ENCODE peak calls at places on chromosomes 3 and 15, in five cellular contexts. One of them, this sample, is unnamed.

GRCh38 chr3:117393801-117394200 is 684.2 kb downstream of the TUSC7 start:
- DNase-seq in psoas muscle: no peak
- DNase-seq in naive thymus-derived CD4-positive, alpha-beta T cell: no peak
- DNase-seq in ovary: no peak
- DNase-seq in GM23338: no peak
- DNase-seq in this sample: no peak

GRCh38 chr3:14640157-14640562 is 11.4 kb upstream of the CCDC174 start:
- DNase-seq in psoas muscle: no peak
- DNase-seq in naive thymus-derived CD4-positive, alpha-beta T cell: no peak
- DNase-seq in ovary: no peak
- DNase-seq in GM23338: no peak
- DNase-seq in this sample: no peak

GRCh38 chr3:124588036-124588435 is 142.2 kb upstream of the UMPS start:
- DNase-seq in psoas muscle: no peak
- DNase-seq in naive thymus-derived CD4-positive, alpha-beta T cell: no peak
- DNase-seq in ovary: no peak
- DNase-seq in GM23338: no peak
- DNase-seq in this sample: no peak

GRCh38 chr15:36313021-36313420 is 266.4 kb upstream of the CDIN1 start:
- DNase-seq in psoas muscle: no peak
- DNase-seq in naive thymus-derived CD4-positive, alpha-beta T cell: no peak
- DNase-seq in ovary: no peak
- DNase-seq in GM23338: no peak
- DNase-seq in this sample: no peak

GRCh38 chr3:14780927-14781507 is 37.7 kb upstream of the FGD5 start:
- DNase-seq in psoas muscle: peak; percentile 62
- DNase-seq in naive thymus-derived CD4-positive, alpha-beta T cell: no peak
- DNase-seq in ovary: peak; percentile 49
- DNase-seq in GM23338: peak; percentile 94
- DNase-seq in this sample: peak; percentile 69

GRCh38 chr3:36677331-36678007 is 86.9 kb downstream of the DCLK3 start:
- DNase-seq in psoas muscle: no peak
- DNase-seq in naive thymus-derived CD4-positive, alpha-beta T cell: no peak
- DNase-seq in ovary: no peak
- DNase-seq in GM23338: peak; percentile 13
- DNase-seq in this sample: no peak

GRCh38 chr3:150890320-150890719 is 14.9 kb downstream of the MINDY4B start:
- DNase-seq in psoas muscle: no peak
- DNase-seq in naive thymus-derived CD4-positive, alpha-beta T cell: no peak
- DNase-seq in ovary: no peak
- DNase-seq in GM23338: no peak
- DNase-seq in this sample: no peak

GRCh38 chr3:168624892-168625291 is 529.2 kb upstream of the GOLIM4 start:
- DNase-seq in psoas muscle: no peak
- DNase-seq in naive thymus-derived CD4-positive, alpha-beta T cell: no peak
- DNase-seq in ovary: no peak
- DNase-seq in GM23338: peak; percentile 66
- DNase-seq in this sample: no peak

GRCh38 chr15:39746176-39746575 is 36.5 kb downstream of the FSIP1 start:
- DNase-seq in psoas muscle: no peak
- DNase-seq in naive thymus-derived CD4-positive, alpha-beta T cell: no peak
- DNase-seq in ovary: no peak
- DNase-seq in GM23338: no peak
- DNase-seq in this sample: no peak

GRCh38 chr15:52252781-52253180 is 42.8 kb downstream of the MYO5C start:
- DNase-seq in psoas muscle: no peak
- DNase-seq in naive thymus-derived CD4-positive, alpha-beta T cell: no peak
- DNase-seq in ovary: no peak
- DNase-seq in GM23338: no peak
- DNase-seq in this sample: no peak

GRCh38 chr15:54789377-54789776 is 407.4 kb downstream of the RSL24D1 start:
- DNase-seq in psoas muscle: no peak
- DNase-seq in naive thymus-derived CD4-positive, alpha-beta T cell: no peak
- DNase-seq in ovary: no peak
- DNase-seq in GM23338: no peak
- DNase-seq in this sample: no peak

GRCh38 chr15:66883322-66883911 is 181.4 kb downstream of the SMAD6 start:
- DNase-seq in psoas muscle: peak; percentile 95
- DNase-seq in naive thymus-derived CD4-positive, alpha-beta T cell: no peak
- DNase-seq in ovary: peak; percentile 92
- DNase-seq in GM23338: peak; percentile 77
- DNase-seq in this sample: peak; percentile 96

GRCh38 chr3:123424321-123424998 is 24.4 kb downstream of the ADCY5 start:
- DNase-seq in psoas muscle: no peak
- DNase-seq in naive thymus-derived CD4-positive, alpha-beta T cell: no peak
- DNase-seq in ovary: peak; percentile 84
- DNase-seq in GM23338: no peak
- DNase-seq in this sample: peak; percentile 81

GRCh38 chr15:58227706-58228543 is 89.7 kb downstream of the AQP9 start:
- DNase-seq in psoas muscle: peak; percentile 84
- DNase-seq in naive thymus-derived CD4-positive, alpha-beta T cell: peak; percentile 69
- DNase-seq in ovary: peak; percentile 67
- DNase-seq in GM23338: peak; percentile 86
- DNase-seq in this sample: peak; percentile 79

GRCh38 chr15:62607643-62608042 is 434.9 kb upstream of the TPM1 start:
- DNase-seq in psoas muscle: no peak
- DNase-seq in naive thymus-derived CD4-positive, alpha-beta T cell: no peak
- DNase-seq in ovary: no peak
- DNase-seq in GM23338: no peak
- DNase-seq in this sample: no peak

GRCh38 chr3:136804813-136805212 is 14.1 kb upstream of the SLC35G2 start:
- DNase-seq in psoas muscle: no peak
- DNase-seq in naive thymus-derived CD4-positive, alpha-beta T cell: no peak
- DNase-seq in ovary: no peak
- DNase-seq in GM23338: no peak
- DNase-seq in this sample: no peak

GRCh38 chr15:29126821-29127461 is 142.7 kb downstream of the NSMCE3 start:
- DNase-seq in psoas muscle: peak; percentile 29
- DNase-seq in naive thymus-derived CD4-positive, alpha-beta T cell: no peak
- DNase-seq in ovary: no peak
- DNase-seq in GM23338: peak; percentile 60
- DNase-seq in this sample: peak; percentile 35

GRCh38 chr3:137110392-137110996 is 152.7 kb downstream of the IL20RB start:
- DNase-seq in psoas muscle: no peak
- DNase-seq in naive thymus-derived CD4-positive, alpha-beta T cell: peak; percentile 11
- DNase-seq in ovary: no peak
- DNase-seq in GM23338: peak; percentile 64
- DNase-seq in this sample: no peak

GRCh38 chr15:92619380-92620101 is 36.0 kb downstream of the FAM174B start:
- DNase-seq in psoas muscle: no peak
- DNase-seq in naive thymus-derived CD4-positive, alpha-beta T cell: no peak
- DNase-seq in ovary: peak; percentile 69
- DNase-seq in GM23338: no peak
- DNase-seq in this sample: no peak

GRCh38 chr3:134406331-134407246 is 32.3 kb upstream of the AMOTL2 start:
- DNase-seq in psoas muscle: peak; percentile 60
- DNase-seq in naive thymus-derived CD4-positive, alpha-beta T cell: no peak
- DNase-seq in ovary: peak; percentile 51
- DNase-seq in GM23338: peak; percentile 91
- DNase-seq in this sample: peak; percentile 82

GRCh38 chr15:25684521-25685215 is 178.5 kb downstream of the ATP10A start:
- DNase-seq in psoas muscle: peak; percentile 73
- DNase-seq in naive thymus-derived CD4-positive, alpha-beta T cell: no peak
- DNase-seq in ovary: peak; percentile 44
- DNase-seq in GM23338: no peak
- DNase-seq in this sample: peak; percentile 73

GRCh38 chr3:56783644-56784451 is 17.9 kb downstream of the ARHGEF3 start:
- DNase-seq in psoas muscle: no peak
- DNase-seq in naive thymus-derived CD4-positive, alpha-beta T cell: peak; percentile 82
- DNase-seq in ovary: no peak
- DNase-seq in GM23338: no peak
- DNase-seq in this sample: peak; percentile 62

GRCh38 chr3:172280406-172281051 is 167.7 kb downstream of the GHSR start:
- DNase-seq in psoas muscle: no peak
- DNase-seq in naive thymus-derived CD4-positive, alpha-beta T cell: no peak
- DNase-seq in ovary: no peak
- DNase-seq in GM23338: no peak
- DNase-seq in this sample: no peak

GRCh38 chr15:38864122-38864521 is 299.5 kb upstream of the RASGRP1 start:
- DNase-seq in psoas muscle: no peak
- DNase-seq in naive thymus-derived CD4-positive, alpha-beta T cell: peak; percentile 5
- DNase-seq in ovary: no peak
- DNase-seq in GM23338: no peak
- DNase-seq in this sample: no peak

GRCh38 chr3:47073685-47074084 is 90.2 kb downstream of the SETD2 start:
- DNase-seq in psoas muscle: no peak
- DNase-seq in naive thymus-derived CD4-positive, alpha-beta T cell: no peak
- DNase-seq in ovary: no peak
- DNase-seq in GM23338: no peak
- DNase-seq in this sample: no peak

GRCh38 chr15:76829939-76830338 is 75.2 kb downstream of the SCAPER start:
- DNase-seq in psoas muscle: no peak
- DNase-seq in naive thymus-derived CD4-positive, alpha-beta T cell: no peak
- DNase-seq in ovary: no peak
- DNase-seq in GM23338: no peak
- DNase-seq in this sample: no peak

GRCh38 chr3:31624054-31624709 is 91.5 kb downstream of the STT3B start:
- DNase-seq in psoas muscle: no peak
- DNase-seq in naive thymus-derived CD4-positive, alpha-beta T cell: no peak
- DNase-seq in ovary: no peak
- DNase-seq in GM23338: peak; percentile 10
- DNase-seq in this sample: no peak

GRCh38 chr15:74783072-74783807 is 1.4 kb downstream of the CSK start:
- DNase-seq in psoas muscle: peak; percentile 57
- DNase-seq in naive thymus-derived CD4-positive, alpha-beta T cell: no peak
- DNase-seq in ovary: no peak
- DNase-seq in GM23338: no peak
- DNase-seq in this sample: no peak

GRCh38 chr3:194272221-194272620 is 78.9 kb downstream of the CPN2 start:
- DNase-seq in psoas muscle: no peak
- DNase-seq in naive thymus-derived CD4-positive, alpha-beta T cell: no peak
- DNase-seq in ovary: no peak
- DNase-seq in GM23338: no peak
- DNase-seq in this sample: no peak

GRCh38 chr15:38545179-38545578 is 19.4 kb downstream of the RASGRP1 start:
- DNase-seq in psoas muscle: no peak
- DNase-seq in naive thymus-derived CD4-positive, alpha-beta T cell: no peak
- DNase-seq in ovary: no peak
- DNase-seq in GM23338: no peak
- DNase-seq in this sample: no peak

GRCh38 chr3:12484983-12485327 is 675 bp downstream of the TSEN2 start:
- DNase-seq in psoas muscle: no peak
- DNase-seq in naive thymus-derived CD4-positive, alpha-beta T cell: no peak
- DNase-seq in ovary: no peak
- DNase-seq in GM23338: peak; percentile 39
- DNase-seq in this sample: no peak

GRCh38 chr3:30778923-30779322 is 115.5 kb downstream of the GADL1 start:
- DNase-seq in psoas muscle: no peak
- DNase-seq in naive thymus-derived CD4-positive, alpha-beta T cell: no peak
- DNase-seq in ovary: no peak
- DNase-seq in GM23338: no peak
- DNase-seq in this sample: no peak

GRCh38 chr3:105480771-105481170 is 114.1 kb downstream of the ALCAM start:
- DNase-seq in psoas muscle: no peak
- DNase-seq in naive thymus-derived CD4-positive, alpha-beta T cell: no peak
- DNase-seq in ovary: no peak
- DNase-seq in GM23338: no peak
- DNase-seq in this sample: no peak

GRCh38 chr3:154384504-154384903 is 45.5 kb downstream of the GPR149 start:
- DNase-seq in psoas muscle: no peak
- DNase-seq in naive thymus-derived CD4-positive, alpha-beta T cell: no peak
- DNase-seq in ovary: no peak
- DNase-seq in GM23338: no peak
- DNase-seq in this sample: no peak

GRCh38 chr15:90665288-90666134 is 51.6 kb upstream of the BLM start:
- DNase-seq in psoas muscle: peak; percentile 81
- DNase-seq in naive thymus-derived CD4-positive, alpha-beta T cell: peak; percentile 37
- DNase-seq in ovary: peak; percentile 82
- DNase-seq in GM23338: peak; percentile 72
- DNase-seq in this sample: peak; percentile 73

GRCh38 chr3:183272142-183272541 is 19.1 kb downstream of the B3GNT5 start:
- DNase-seq in psoas muscle: no peak
- DNase-seq in naive thymus-derived CD4-positive, alpha-beta T cell: no peak
- DNase-seq in ovary: no peak
- DNase-seq in GM23338: no peak
- DNase-seq in this sample: no peak

GRCh38 chr3:183277260-183277659 is 24.2 kb downstream of the B3GNT5 start:
- DNase-seq in psoas muscle: no peak
- DNase-seq in naive thymus-derived CD4-positive, alpha-beta T cell: no peak
- DNase-seq in ovary: no peak
- DNase-seq in GM23338: no peak
- DNase-seq in this sample: no peak

GRCh38 chr3:183272792-183273191 is 19.7 kb downstream of the B3GNT5 start:
- DNase-seq in psoas muscle: no peak
- DNase-seq in naive thymus-derived CD4-positive, alpha-beta T cell: no peak
- DNase-seq in ovary: no peak
- DNase-seq in GM23338: no peak
- DNase-seq in this sample: no peak

GRCh38 chr3:183275418-183275817 is 22.4 kb downstream of the B3GNT5 start:
- DNase-seq in psoas muscle: no peak
- DNase-seq in naive thymus-derived CD4-positive, alpha-beta T cell: peak; percentile 44
- DNase-seq in ovary: no peak
- DNase-seq in GM23338: no peak
- DNase-seq in this sample: no peak

GRCh38 chr3:183274609-183275008 is 21.6 kb downstream of the B3GNT5 start:
- DNase-seq in psoas muscle: no peak
- DNase-seq in naive thymus-derived CD4-positive, alpha-beta T cell: no peak
- DNase-seq in ovary: no peak
- DNase-seq in GM23338: no peak
- DNase-seq in this sample: no peak
- H3K4me3 ChIP-seq in psoas muscle: no peak overlapping the region
- H3K4me3 ChIP-seq in naive thymus-derived CD4-positive, alpha-beta T cell: no peak overlapping the region
- H3K4me3 ChIP-seq in ovary: no peak overlapping the region
- H3K4me3 ChIP-seq in GM23338: no peak overlapping the region
- H3K4me3 ChIP-seq in this sample: no peak overlapping the region

DNA sequence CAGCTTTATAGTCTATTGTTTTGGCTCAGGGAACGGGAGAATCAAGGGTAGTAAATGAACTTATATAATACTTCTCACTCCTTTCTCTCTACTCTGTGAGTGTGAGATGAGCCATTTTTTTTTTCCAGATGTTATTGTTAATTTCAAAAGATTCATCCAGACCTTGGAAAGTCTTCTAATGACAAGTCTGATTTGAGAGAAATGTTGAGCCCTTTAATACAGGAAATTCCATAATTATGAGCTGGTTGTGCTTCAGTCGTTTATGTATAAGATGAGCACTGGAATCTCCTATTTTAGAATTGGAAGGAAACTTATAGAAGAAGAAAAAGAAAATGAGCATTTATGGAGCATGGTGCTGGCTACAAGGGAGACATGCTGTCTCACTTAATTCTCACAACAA is 92.0 kb downstream of the FBN1 start:
- DNase-seq in psoas muscle: no peak
- DNase-seq in naive thymus-derived CD4-positive, alpha-beta T cell: no peak
- DNase-seq in ovary: no peak
- DNase-seq in GM23338: no peak
- DNase-seq in this sample: no peak
- H3K27ac ChIP-seq in psoas muscle: no peak overlapping the region
- H3K27ac ChIP-seq in naive thymus-derived CD4-positive, alpha-beta T cell: no peak overlapping the region
- H3K27ac ChIP-seq in ovary: no peak overlapping the region
- H3K27ac ChIP-seq in GM23338: no peak overlapping the region
- H3K27ac ChIP-seq in this sample: no peak overlapping the region

GRCh38 chr3:185822221-185822956 is 2.5 kb downstream of the IGF2BP2 start:
- DNase-seq in psoas muscle: no peak
- DNase-seq in naive thymus-derived CD4-positive, alpha-beta T cell: no peak
- DNase-seq in ovary: no peak
- DNase-seq in GM23338: no peak
- DNase-seq in this sample: no peak
- H3K4me3 ChIP-seq in psoas muscle: peak overlapping the region; percentile 73
- H3K4me3 ChIP-seq in naive thymus-derived CD4-positive, alpha-beta T cell: no peak overlapping the region
- H3K4me3 ChIP-seq in ovary: no peak overlapping the region
- H3K4me3 ChIP-seq in GM23338: peak overlapping the region; percentile 67
- H3K4me3 ChIP-seq in this sample: peak overlapping the region; percentile 97

GRCh38 chr3:45387636-45388348 is 584 bp upstream of the LARS2 start:
- DNase-seq in psoas muscle: peak; percentile 57
- DNase-seq in naive thymus-derived CD4-positive, alpha-beta T cell: no peak
- DNase-seq in ovary: peak; percentile 41
- DNase-seq in GM23338: peak; percentile 56
- DNase-seq in this sample: no peak
- H3K27ac ChIP-seq in psoas muscle: peak overlapping the region; percentile 86
- H3K27ac ChIP-seq in naive thymus-derived CD4-positive, alpha-beta T cell: peak overlapping the region; percentile 77
- H3K27ac ChIP-seq in ovary: no peak overlapping the region
- H3K27ac ChIP-seq in GM23338: no peak overlapping the region
- H3K27ac ChIP-seq in this sample: no peak overlapping the region